ENCODE peak calls at places on chromosomes 7 and 10, in seven cellular contexts. D, M, E, N, Y, T and J are unnamed samples.

GRCh38 chr7:30070052-30070451 is 41.8 kb downstream of the PLEKHA8 start:
- DNase-seq in N (no peak), M (no peak), Y (no peak), D (no peak), T (no peak), E (no peak), J (no peak)

GRCh38 chr7:121204537-121204936 is 124.3 kb upstream of the WNT16 start:
- DNase-seq in N (no peak), Y (no peak), T (no peak), M (no peak), D (no peak), E (peak), J (no peak)

GRCh38 chr10:35470967-35471366 is 134.2 kb upstream of the GJD4 start:
- DNase-seq in E (no peak), Y (no peak), M (no peak), T (no peak), D (no peak), N (no peak), J (no peak)

GRCh38 chr10:131400518-131400917 is 89.0 kb upstream of the TCERG1L start:
- DNase-seq in D (no peak), N (no peak), E (no peak), T (no peak), M (no peak), Y (no peak), J (no peak)

GRCh38 chr7:1940863-1941262 is 270.8 kb downstream of the ELFN1 start:
- DNase-seq in D (no peak), T (peak), E (no peak), Y (no peak), N (no peak), M (no peak), J (no peak)

GRCh38 chr10:24533981-24534380 is 189.7 kb downstream of the ARHGAP21 start:
- DNase-seq in E (no peak), D (no peak), N (no peak), T (no peak), Y (no peak), M (no peak), J (no peak)

GRCh38 chr7:128322040-128322643 is 21.6 kb downstream of the RBM28 start:
- DNase-seq in Y (no peak), E (no peak), N (peak), M (no peak), T (no peak), D (peak), J (no peak)

GRCh38 chr7:73851410-73852338 is 9.3 kb upstream of the TMEM270 start:
- DNase-seq in M (no peak), N (peak), T (no peak), D (no peak), Y (no peak), E (no peak), J (no peak)

GRCh38 chr10:10394933-10395658 is 622.6 kb upstream of the CELF2 start:
- DNase-seq in T (no peak), D (no peak), N (no peak), M (no peak), E (no peak), Y (no peak), J (no peak)

GRCh38 chr10:7652121-7652520 is 14.6 kb downstream of the ITIH5 start:
- DNase-seq in N (no peak), D (no peak), Y (no peak), E (no peak), M (no peak), T (no peak), J (no peak)

GRCh38 chr7:113197274-113197673 is 78.9 kb upstream of the SMIM30 start:
- DNase-seq in D (no peak), T (no peak), E (no peak), M (no peak), N (peak), Y (no peak), J (no peak)

GRCh38 chr7:124856299-124856888 is 73.2 kb downstream of the POT1 start:
- DNase-seq in M (no peak), T (no peak), E (peak), Y (no peak), N (peak), D (no peak), J (no peak)

GRCh38 chr7:156139112-156139511 is 326.8 kb upstream of the SHH start:
- DNase-seq in T (no peak), D (no peak), N (no peak), M (no peak), E (no peak), Y (no peak), J (no peak)

GRCh38 chr10:132623996-132624846 is 86.6 kb downstream of the INPP5A start:
- DNase-seq in D (no peak), Y (no peak), T (no peak), E (no peak), N (no peak), M (no peak), J (no peak)

GRCh38 chr10:77457266-77457665 is 180.3 kb downstream of the KCNMA1 start:
- DNase-seq in M (no peak), D (no peak), T (no peak), Y (no peak), E (no peak), N (no peak), J (no peak)

GRCh38 chr10:34116220-34116623 is 698.9 kb downstream of the PARD3 start:
- DNase-seq in Y (no peak), E (no peak), T (no peak), M (no peak), D (no peak), N (no peak), J (no peak)

GRCh38 chr10:87038286-87038717 is 18.2 kb downstream of the FAM25A start:
- DNase-seq in T (no peak), N (no peak), E (no peak), M (no peak), D (no peak), Y (no peak), J (no peak)

GRCh38 chr10:69819713-69820506 is 18.2 kb downstream of the COL13A1 start:
- DNase-seq in M (no peak), Y (no peak), N (peak), T (no peak), E (no peak), D (no peak), J (no peak)

GRCh38 chr7:38506004-38506403 is 125.2 kb downstream of the AMPH start:
- DNase-seq in T (no peak), D (no peak), N (no peak), E (no peak), M (no peak), Y (no peak), J (no peak)

GRCh38 chr7:117386125-117386709 is 41.1 kb downstream of the ASZ1 start:
- DNase-seq in N (no peak), Y (no peak), T (no peak), D (no peak), E (no peak), M (no peak), J (no peak)

GRCh38 chr7:126574838-126575250 is 677.9 kb downstream of the GRM8 start:
- DNase-seq in Y (no peak), M (no peak), T (no peak), N (peak), D (no peak), E (no peak), J (no peak)

GRCh38 chr10:48361201-48361600 is 54.7 kb downstream of the MAPK8 start:
- DNase-seq in Y (no peak), E (no peak), T (no peak), D (no peak), N (no peak), M (no peak), J (no peak)